ENCODE peak calls at places on chromosome 6, in eight cellular contexts. One of them, this sample, is unnamed. For H3K9me3, the result is how much of the 10 kb centered on the place peaks cover.

GRCh38 chr6:67433124-67433523 is 1202.0 kb upstream of the ADGRB3 start:
- DNase-seq in Peyer's patch: no peak
- DNase-seq in A549: no peak
- DNase-seq in AG04450: no peak
- DNase-seq in prostate gland: no peak
- DNase-seq in endodermal cell: no peak
- DNase-seq in hepatocyte: no peak
- DNase-seq in transverse colon: no peak
- DNase-seq in this sample: no peak

GRCh38 chr6:13273202-13273930 is 55.0 kb downstream of the TBC1D7 start:
- DNase-seq in Peyer's patch: no peak
- DNase-seq in A549: no peak
- DNase-seq in AG04450: no peak
- DNase-seq in prostate gland: no peak
- DNase-seq in endodermal cell: no peak
- DNase-seq in hepatocyte: no peak
- DNase-seq in transverse colon: no peak
- DNase-seq in this sample: no peak

GRCh38 chr6:82270791-82271392 is 23.3 kb upstream of the IBTK start:
- DNase-seq in Peyer's patch: no peak
- DNase-seq in A549: peak
- DNase-seq in AG04450: no peak
- DNase-seq in prostate gland: no peak
- DNase-seq in endodermal cell: no peak
- DNase-seq in hepatocyte: peak
- DNase-seq in transverse colon: no peak
- DNase-seq in this sample: no peak

GRCh38 chr6:12246900-12247299 is 43.3 kb upstream of the EDN1 start:
- DNase-seq in Peyer's patch: no peak
- DNase-seq in A549: no peak
- DNase-seq in AG04450: no peak
- DNase-seq in prostate gland: no peak
- DNase-seq in endodermal cell: no peak
- DNase-seq in hepatocyte: no peak
- DNase-seq in transverse colon: no peak
- DNase-seq in this sample: no peak

GRCh38 chr6:121354764-121355163 is 20.5 kb upstream of the TBC1D32 start:
- DNase-seq in Peyer's patch: no peak
- DNase-seq in A549: no peak
- DNase-seq in AG04450: no peak
- DNase-seq in prostate gland: no peak
- DNase-seq in endodermal cell: peak
- DNase-seq in hepatocyte: no peak
- DNase-seq in transverse colon: no peak
- DNase-seq in this sample: peak

GRCh38 chr6:156791261-156791850 is 14.2 kb downstream of the ARID1B start:
- DNase-seq in Peyer's patch: no peak
- DNase-seq in A549: no peak
- DNase-seq in AG04450: no peak
- DNase-seq in prostate gland: no peak
- DNase-seq in endodermal cell: peak
- DNase-seq in hepatocyte: peak
- DNase-seq in transverse colon: no peak
- DNase-seq in this sample: peak

GRCh38 chr6:11976489-11976888 is 35.6 kb upstream of the HIVEP1 start:
- DNase-seq in Peyer's patch: no peak
- DNase-seq in A549: no peak
- DNase-seq in AG04450: no peak
- DNase-seq in prostate gland: no peak
- DNase-seq in endodermal cell: no peak
- DNase-seq in hepatocyte: no peak
- DNase-seq in transverse colon: no peak
- DNase-seq in this sample: no peak

GRCh38 chr6:26502169-26502568 is 2.1 kb downstream of the BTN1A1 start:
- DNase-seq in Peyer's patch: no peak
- DNase-seq in A549: no peak
- DNase-seq in AG04450: no peak
- DNase-seq in prostate gland: no peak
- DNase-seq in endodermal cell: no peak
- DNase-seq in hepatocyte: peak
- DNase-seq in transverse colon: no peak
- DNase-seq in this sample: no peak

GRCh38 chr6:126661646-126662045 is 321.7 kb downstream of the CENPW start:
- DNase-seq in Peyer's patch: no peak
- DNase-seq in A549: no peak
- DNase-seq in AG04450: peak
- DNase-seq in prostate gland: no peak
- DNase-seq in endodermal cell: no peak
- DNase-seq in hepatocyte: no peak
- DNase-seq in transverse colon: no peak
- DNase-seq in this sample: no peak

GRCh38 chr6:96015791-96016776 is at the start of gene FUT9:
- DNase-seq in Peyer's patch: no peak
- DNase-seq in A549: no peak
- DNase-seq in AG04450: no peak
- DNase-seq in prostate gland: peak
- DNase-seq in endodermal cell: peak
- DNase-seq in hepatocyte: peak
- DNase-seq in transverse colon: no peak
- DNase-seq in this sample: peak

GRCh38 chr6:116025405-116025804 is 35.3 kb downstream of the FRK start:
- DNase-seq in Peyer's patch: no peak
- DNase-seq in A549: no peak
- DNase-seq in AG04450: no peak
- DNase-seq in prostate gland: no peak
- DNase-seq in endodermal cell: no peak
- DNase-seq in hepatocyte: no peak
- DNase-seq in transverse colon: no peak
- DNase-seq in this sample: no peak

GRCh38 chr6:118319890-118320289 is 228.2 kb upstream of the PLN start:
- DNase-seq in Peyer's patch: no peak
- DNase-seq in A549: no peak
- DNase-seq in AG04450: no peak
- DNase-seq in prostate gland: no peak
- DNase-seq in endodermal cell: no peak
- DNase-seq in hepatocyte: no peak
- DNase-seq in transverse colon: no peak
- DNase-seq in this sample: no peak

GRCh38 chr6:15674690-15675386 is 12.0 kb upstream of the DTNBP1 start:
- DNase-seq in Peyer's patch: no peak
- DNase-seq in A549: no peak
- DNase-seq in AG04450: no peak
- DNase-seq in prostate gland: no peak
- DNase-seq in endodermal cell: peak
- DNase-seq in hepatocyte: no peak
- DNase-seq in transverse colon: no peak
- DNase-seq in this sample: no peak

GRCh38 chr6:37021356-37022129 is 16.1 kb downstream of the FGD2 start:
- DNase-seq in Peyer's patch: no peak
- DNase-seq in A549: no peak
- DNase-seq in AG04450: peak
- DNase-seq in prostate gland: no peak
- DNase-seq in endodermal cell: peak
- DNase-seq in hepatocyte: peak
- DNase-seq in transverse colon: peak
- DNase-seq in this sample: no peak

GRCh38 chr6:44869321-44869897 is 458.7 kb upstream of the RUNX2 start:
- DNase-seq in Peyer's patch: no peak
- DNase-seq in A549: no peak
- DNase-seq in AG04450: no peak
- DNase-seq in prostate gland: no peak
- DNase-seq in endodermal cell: no peak
- DNase-seq in hepatocyte: no peak
- DNase-seq in transverse colon: no peak
- DNase-seq in this sample: no peak

GRCh38 chr6:101826259-101826658 is 432.8 kb downstream of the GRIK2 start:
- DNase-seq in Peyer's patch: no peak
- DNase-seq in A549: no peak
- DNase-seq in AG04450: no peak
- DNase-seq in prostate gland: no peak
- DNase-seq in endodermal cell: no peak
- DNase-seq in hepatocyte: no peak
- DNase-seq in transverse colon: no peak
- DNase-seq in this sample: no peak

GRCh38 chr6:13351271-13351670 is 22.9 kb upstream of the TBC1D7 start:
- DNase-seq in Peyer's patch: no peak
- DNase-seq in A549: no peak
- DNase-seq in AG04450: no peak
- DNase-seq in prostate gland: no peak
- DNase-seq in endodermal cell: peak
- DNase-seq in hepatocyte: no peak
- DNase-seq in transverse colon: no peak
- DNase-seq in this sample: no peak

GRCh38 chr6:126824226-126824625 is 294.2 kb upstream of the RSPO3 start:
- DNase-seq in Peyer's patch: no peak
- DNase-seq in A549: no peak
- DNase-seq in AG04450: no peak
- DNase-seq in prostate gland: no peak
- DNase-seq in endodermal cell: no peak
- DNase-seq in hepatocyte: no peak
- DNase-seq in transverse colon: no peak
- DNase-seq in this sample: no peak

GRCh38 chr6:50198245-50198644 is 148.5 kb upstream of the DEFB112 start:
- DNase-seq in Peyer's patch: no peak
- DNase-seq in A549: no peak
- DNase-seq in AG04450: no peak
- DNase-seq in prostate gland: no peak
- DNase-seq in endodermal cell: peak
- DNase-seq in hepatocyte: no peak
- DNase-seq in transverse colon: no peak
- DNase-seq in this sample: no peak

GRCh38 chr6:126716826-126717514 is 377.1 kb downstream of the CENPW start:
- DNase-seq in Peyer's patch: no peak
- DNase-seq in A549: no peak
- DNase-seq in AG04450: no peak
- DNase-seq in prostate gland: no peak
- DNase-seq in endodermal cell: peak
- DNase-seq in hepatocyte: no peak
- DNase-seq in transverse colon: no peak
- DNase-seq in this sample: no peak

GRCh38 chr6:144173971-144174370 is 23.7 kb downstream of the STX11 start:
- DNase-seq in Peyer's patch: no peak
- DNase-seq in A549: no peak
- DNase-seq in AG04450: no peak
- DNase-seq in prostate gland: no peak
- DNase-seq in endodermal cell: no peak
- DNase-seq in hepatocyte: no peak
- DNase-seq in transverse colon: no peak
- DNase-seq in this sample: no peak

GRCh38 chr6:88220493-88220892 is 54.3 kb upstream of the CNR1 start:
- DNase-seq in Peyer's patch: no peak
- DNase-seq in A549: no peak
- DNase-seq in AG04450: no peak
- DNase-seq in prostate gland: no peak
- DNase-seq in endodermal cell: peak
- DNase-seq in hepatocyte: peak
- DNase-seq in transverse colon: no peak
- DNase-seq in this sample: peak

GRCh38 chr6:112203577-112204349 is 50.6 kb downstream of the LAMA4 start:
- DNase-seq in Peyer's patch: no peak
- DNase-seq in A549: peak
- DNase-seq in AG04450: no peak
- DNase-seq in prostate gland: no peak
- DNase-seq in endodermal cell: no peak
- DNase-seq in hepatocyte: peak
- DNase-seq in transverse colon: no peak
- DNase-seq in this sample: no peak

DNA sequence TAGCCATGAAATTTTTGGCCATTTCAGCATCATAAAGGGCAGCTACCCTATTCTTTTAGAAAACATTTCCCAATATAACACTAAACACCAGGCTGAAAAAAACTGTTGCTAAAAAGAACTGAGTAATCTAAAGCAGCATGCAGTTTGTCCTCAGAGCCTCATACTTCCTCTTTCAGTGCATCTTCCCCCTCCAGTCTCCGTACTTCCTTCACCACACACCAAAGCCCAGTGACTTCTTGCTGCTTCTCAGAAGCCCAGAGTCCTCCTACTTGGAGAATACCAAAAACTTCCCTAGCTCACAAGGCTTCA is 5.7 kb upstream of the IFNGR1 start:
- DNase-seq in Peyer's patch: no peak
- DNase-seq in A549: no peak
- DNase-seq in AG04450: no peak
- DNase-seq in prostate gland: no peak
- DNase-seq in endodermal cell: no peak
- DNase-seq in hepatocyte: no peak
- DNase-seq in transverse colon: no peak
- DNase-seq in this sample: no peak
- H3K4me3 ChIP-seq in Peyer's patch: no peak
- H3K4me3 ChIP-seq in A549: no peak
- H3K4me3 ChIP-seq in AG04450: no peak
- H3K4me3 ChIP-seq in prostate gland: no peak
- H3K4me3 ChIP-seq in endodermal cell: no peak
- H3K4me3 ChIP-seq in hepatocyte: no peak
- H3K4me3 ChIP-seq in transverse colon: no peak
- H3K4me3 ChIP-seq in this sample: no peak

GRCh38 chr6:17870302-17871168 is 116.9 kb downstream of the KIF13A start:
- DNase-seq in Peyer's patch: no peak
- DNase-seq in A549: no peak
- DNase-seq in AG04450: no peak
- DNase-seq in prostate gland: no peak
- DNase-seq in endodermal cell: no peak
- DNase-seq in hepatocyte: no peak
- DNase-seq in transverse colon: no peak
- DNase-seq in this sample: no peak
- TF ChIP-seq CTCF in Peyer's patch: no peak
- TF ChIP-seq CTCF in A549: no peak
- TF ChIP-seq CTCF in AG04450: no peak
- TF ChIP-seq CTCF in prostate gland: no peak
- TF ChIP-seq CTCF in endodermal cell: no peak
- TF ChIP-seq CTCF in hepatocyte: no peak
- TF ChIP-seq CTCF in transverse colon: no peak
- TF ChIP-seq CTCF in this sample: no peak

DNA sequence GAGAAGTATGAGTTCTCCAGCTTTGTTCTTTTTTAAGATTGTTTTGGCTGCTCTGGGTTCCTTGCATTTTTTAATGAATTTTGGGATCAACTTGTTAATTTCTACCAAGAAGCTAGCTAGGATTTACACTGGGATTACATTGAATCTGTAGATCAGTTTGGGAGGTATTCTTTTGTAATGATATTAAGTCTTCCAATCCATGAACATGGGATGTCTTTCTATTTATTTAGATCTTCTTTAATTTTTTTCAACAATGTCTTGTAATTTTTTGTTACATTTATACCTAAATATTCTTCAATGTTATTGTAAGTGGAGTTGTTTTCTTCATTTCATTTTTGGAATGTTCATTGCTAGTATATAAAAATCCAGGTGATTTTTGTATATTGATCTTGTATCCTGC is 12.5 kb downstream of the PRIM2 start:
- DNase-seq in Peyer's patch: no peak
- DNase-seq in A549: no peak
- DNase-seq in AG04450: no peak
- DNase-seq in prostate gland: no peak
- DNase-seq in endodermal cell: no peak
- DNase-seq in hepatocyte: no peak
- DNase-seq in transverse colon: no peak
- DNase-seq in this sample: no peak
- H3K9me3 ChIP-seq in Peyer's patch: under half
- H3K9me3 ChIP-seq in A549: under half
- H3K9me3 ChIP-seq in AG04450: under half
- H3K9me3 ChIP-seq in prostate gland: under half
- H3K9me3 ChIP-seq in endodermal cell: half or more
- H3K9me3 ChIP-seq in hepatocyte: under half
- H3K9me3 ChIP-seq in transverse colon: under half
- H3K9me3 ChIP-seq in this sample: under half

GRCh38 chr6:153312633-153313032 is 181.6 kb upstream of the RGS17 start:
- DNase-seq in Peyer's patch: peak
- DNase-seq in A549: peak
- DNase-seq in AG04450: no peak
- DNase-seq in prostate gland: peak
- DNase-seq in endodermal cell: peak
- DNase-seq in hepatocyte: peak
- DNase-seq in transverse colon: peak
- DNase-seq in this sample: peak
- H3K4me3 ChIP-seq in Peyer's patch: no peak
- H3K4me3 ChIP-seq in A549: no peak
- H3K4me3 ChIP-seq in AG04450: no peak
- H3K4me3 ChIP-seq in prostate gland: no peak
- H3K4me3 ChIP-seq in endodermal cell: no peak
- H3K4me3 ChIP-seq in hepatocyte: no peak
- H3K4me3 ChIP-seq in transverse colon: no peak
- H3K4me3 ChIP-seq in this sample: no peak

This sample was measured in mucosa of descending colon.